ENCODE peak calls at places on chromosome 9, in ten cellular contexts. O is transverse colon, E is Panc1, P is GM12878, N is spleen, Q is K562, T is HCT116, L is suprapubic skin, G is esophagus muscularis mucosa, U is SK-N-SH. V is an unnamed sample.

GRCh38 chr9:96293481-96293880 is 8.5 kb downstream of the HSD17B3 start:
- DNase-seq in O (no peak), E (no peak), P (no peak), N (no peak), Q (no peak), T (peak), L (no peak), G (no peak), U (no peak), V (no peak)

GRCh38 chr9:104386020-104386419 is 118.0 kb upstream of the OR13F1 start:
- DNase-seq in O (no peak), E (no peak), P (no peak), N (no peak), Q (no peak), T (no peak), L (no peak), G (no peak), U (no peak), V (no peak)

GRCh38 chr9:69137311-69137710 is 36.8 kb upstream of the TJP2 start:
- DNase-seq in O (no peak), E (no peak), P (no peak), N (no peak), Q (no peak), T (no peak), L (no peak), G (no peak), U (no peak), V (no peak)

GRCh38 chr9:96417610-96418073 is 528 bp downstream of the ZNF367 start:
- DNase-seq in O (peak), E (no peak), P (no peak), N (peak), Q (no peak), T (no peak), L (peak), G (no peak), U (peak), V (no peak)

GRCh38 chr9:114006931-114007691 is 71.0 kb downstream of the AMBP start:
- DNase-seq in O (no peak), E (no peak), P (no peak), N (peak), Q (no peak), T (no peak), L (peak), G (peak), U (no peak), V (peak)

GRCh38 chr9:108654566-108654965 is 201.2 kb downstream of the ACTL7B start:
- DNase-seq in O (no peak), E (no peak), P (no peak), N (no peak), Q (no peak), T (no peak), L (no peak), G (no peak), U (no peak), V (no peak)

GRCh38 chr9:6634441-6634840 is 11.1 kb downstream of the GLDC start:
- DNase-seq in O (no peak), E (no peak), P (no peak), N (no peak), Q (no peak), T (no peak), L (no peak), G (no peak), U (no peak), V (no peak)

GRCh38 chr9:75962186-75963036 is 71.9 kb downstream of the PCSK5 start:
- DNase-seq in O (no peak), E (no peak), P (no peak), N (no peak), Q (no peak), T (no peak), L (no peak), G (no peak), U (no peak), V (peak)

GRCh38 chr9:1977026-1977425 is 38.1 kb upstream of the SMARCA2 start:
- DNase-seq in O (no peak), E (no peak), P (no peak), N (no peak), Q (no peak), T (no peak), L (no peak), G (peak), U (no peak), V (no peak)

GRCh38 chr9:4144869-4145268 is 155.0 kb downstream of the GLIS3 start:
- DNase-seq in O (no peak), E (no peak), P (no peak), N (no peak), Q (no peak), T (no peak), L (no peak), G (peak), U (no peak), V (no peak)

DNA sequence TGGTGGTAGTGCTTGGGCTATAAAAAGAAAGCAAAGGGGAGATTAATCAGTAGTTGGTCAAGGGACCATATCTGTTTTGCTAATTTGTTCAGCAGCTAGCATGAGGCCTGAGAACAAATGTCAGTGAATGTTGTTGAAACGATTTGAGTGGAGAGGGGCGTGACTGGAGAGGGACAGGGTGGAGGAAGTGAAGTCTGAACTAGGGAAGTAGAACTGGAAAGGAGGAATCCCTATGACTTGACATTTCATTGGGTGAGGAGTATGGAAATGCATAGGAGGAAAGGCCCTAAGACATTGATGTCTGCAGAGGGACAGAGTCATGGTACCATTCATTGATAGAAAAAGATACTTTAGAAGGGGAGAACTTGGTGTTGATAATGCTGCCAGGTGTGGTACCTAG is 19.7 kb downstream of the TLE4 start:
- DNase-seq in O (no peak), E (no peak), P (no peak), N (no peak), Q (no peak), T (no peak), L (no peak), G (no peak), U (no peak), V (no peak)
- H3K4me3 ChIP-seq in O (no peak), E (no peak), P (no peak), N (no peak), Q (no peak), T (no peak), L (no peak), G (no peak), U (no peak), V (no peak)

DNA sequence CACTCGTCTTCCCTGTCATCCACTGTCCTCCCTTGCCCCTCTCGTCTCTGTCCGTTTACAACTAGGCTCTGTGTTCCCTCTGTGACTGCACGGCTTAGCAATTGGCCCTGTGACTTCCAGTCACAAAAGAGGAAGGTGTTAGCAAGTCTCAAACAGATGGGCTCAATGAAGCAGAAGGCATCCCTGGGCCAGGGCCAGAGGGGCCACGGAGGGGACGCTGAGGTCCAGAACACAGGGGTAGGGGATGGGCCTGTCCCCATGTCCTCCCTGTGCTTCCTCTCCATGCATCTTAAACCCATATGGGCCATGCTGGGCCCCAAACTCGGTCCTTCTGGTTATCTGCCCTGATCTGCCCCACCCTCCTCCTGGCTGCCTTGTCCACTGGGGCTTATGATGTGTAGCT is at the start of gene CD72:
- DNase-seq in O (peak), E (no peak), P (no peak), N (peak), Q (peak), T (no peak), L (peak), G (no peak), U (no peak), V (no peak)
- TF ChIP-seq POLR2AphosphoS5 in O (no peak), E (no peak), P (peak), N (peak), Q (no peak), T (no peak), L (no peak), G (no peak), U (no peak), V (no peak)

DNA sequence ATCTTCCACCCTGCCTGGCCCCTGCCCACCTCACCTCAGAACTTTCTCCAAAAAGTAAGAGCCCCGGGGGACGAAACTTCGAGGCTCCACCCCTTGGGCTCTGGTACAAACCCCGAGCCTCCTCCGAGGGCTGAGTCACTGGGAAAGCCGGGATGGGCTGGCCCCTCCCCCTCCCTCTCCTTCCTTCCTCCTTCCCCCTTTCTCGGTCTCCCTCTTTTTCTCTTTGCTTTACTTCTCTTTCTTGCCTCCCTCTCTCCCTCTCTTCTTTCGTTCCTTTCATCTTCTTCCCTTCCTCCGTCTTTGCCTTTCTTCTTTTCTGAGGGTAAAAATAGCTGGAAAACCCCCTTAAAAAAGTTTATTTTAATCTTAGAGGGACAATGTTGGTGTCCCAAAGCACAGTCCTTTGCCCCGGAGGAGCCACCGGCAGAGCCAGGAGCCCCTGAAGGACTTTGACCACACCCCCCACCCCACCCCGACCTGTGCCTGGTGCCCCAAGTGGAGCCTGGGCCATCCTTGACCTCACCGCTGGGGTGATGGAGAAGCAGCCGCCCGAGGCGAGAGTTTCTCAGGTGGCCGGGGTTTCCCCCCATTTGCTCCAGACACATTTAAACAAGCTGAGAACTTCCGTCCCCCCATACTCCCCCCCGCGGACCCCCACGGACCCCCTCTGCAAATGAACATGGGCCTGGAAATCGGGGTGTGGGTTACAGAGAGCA is 5.7 kb upstream of the NOTCH1 start:
- DNase-seq in O (peak), E (no peak), P (no peak), N (no peak), Q (peak), T (no peak), L (peak), G (no peak), U (no peak), V (peak)
- H3K4me3 ChIP-seq in O (no peak), E (no peak), P (peak), N (no peak), Q (no peak), T (peak), L (peak), G (peak), U (no peak), V (no peak)

DNA sequence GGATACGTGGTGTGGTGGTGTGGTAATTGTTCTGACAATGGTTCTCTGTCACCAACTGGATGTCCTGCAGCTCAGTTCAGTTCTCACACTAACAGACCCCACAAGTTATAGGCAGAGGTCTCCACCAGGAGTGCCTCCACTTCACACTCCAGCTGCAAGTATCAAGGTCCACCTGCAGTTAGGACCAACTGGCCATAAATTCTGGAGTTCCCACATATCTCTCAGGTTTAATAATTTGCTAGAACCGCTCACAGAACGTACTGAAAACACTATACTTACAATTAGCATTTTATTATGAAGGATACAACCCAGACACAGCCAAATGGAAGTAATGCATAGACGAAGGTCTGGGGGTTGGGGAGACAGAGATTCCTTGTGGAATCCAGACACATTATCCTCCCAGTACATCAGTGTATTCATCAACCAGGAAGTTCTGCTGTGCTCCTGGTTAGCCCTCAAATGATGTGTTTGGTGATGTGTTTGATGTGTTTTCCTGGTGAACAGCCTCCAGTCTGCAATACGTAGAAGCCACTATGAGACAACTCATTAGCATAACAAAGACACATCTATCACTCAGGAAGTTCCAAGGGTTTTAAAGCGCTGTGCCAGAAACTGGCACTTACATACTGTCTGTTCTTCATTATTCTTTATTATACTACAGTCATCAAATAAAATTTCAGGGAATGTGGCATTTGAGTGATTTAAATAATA is 25.4 kb downstream of the OGN start:
- DNase-seq in O (no peak), E (no peak), P (no peak), N (no peak), Q (no peak), T (no peak), L (no peak), G (no peak), U (no peak), V (no peak)
- TF ChIP-seq POLR2AphosphoS5 in O (no peak), E (no peak), P (no peak), N (no peak), Q (no peak), T (no peak), L (no peak), G (no peak), U (no peak), V (no peak)

GRCh38 chr9:78557540-78557939 is 260.6 kb downstream of the PSAT1 start:
- DNase-seq in O (no peak), E (no peak), P (no peak), N (no peak), Q (no peak), T (no peak), L (no peak), G (no peak), U (no peak), V (no peak)
- H3K4me3 ChIP-seq in O (no peak), E (no peak), P (no peak), N (no peak), Q (no peak), T (no peak), L (no peak), G (no peak), U (no peak), V (no peak)

DNA sequence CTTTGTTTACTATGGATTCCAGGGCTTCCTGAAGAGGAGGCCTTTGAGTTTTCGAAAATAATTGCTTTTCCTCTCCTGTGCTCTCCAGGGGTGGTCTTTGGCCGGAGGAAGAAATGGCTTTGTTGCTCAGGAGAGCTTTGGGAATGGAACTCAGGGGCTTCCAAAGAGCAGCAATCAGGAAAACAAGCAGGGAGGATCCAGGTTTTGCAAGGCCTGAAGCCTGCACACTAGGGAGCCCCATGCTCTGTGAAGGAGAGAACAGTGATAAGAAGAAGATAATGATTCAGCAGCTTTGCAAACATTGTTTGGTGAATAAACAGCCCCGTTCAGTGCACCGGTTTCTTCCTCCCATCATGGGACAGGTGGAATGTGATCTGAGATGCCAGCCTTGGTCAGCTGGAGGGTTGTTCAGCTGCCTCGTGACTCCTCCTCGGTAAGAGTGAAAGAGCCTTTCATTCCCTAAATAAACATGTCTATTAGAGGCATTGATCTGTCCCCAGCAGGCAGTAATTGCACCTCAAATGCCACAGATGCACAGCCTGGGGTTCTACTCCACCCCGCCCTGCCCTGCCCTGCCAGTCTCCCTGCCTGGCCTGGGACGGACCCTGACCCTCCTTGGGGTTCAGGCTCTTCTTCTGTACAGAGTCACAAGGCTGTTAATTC is 11.5 kb upstream of the ALDH1B1 start:
- DNase-seq in O (no peak), E (no peak), P (no peak), N (no peak), Q (peak), T (no peak), L (peak), G (no peak), U (no peak), V (peak)
- TF ChIP-seq POLR2AphosphoS5 in O (no peak), E (no peak), P (no peak), N (no peak), Q (no peak), T (no peak), L (no peak), G (no peak), U (no peak), V (no peak)

GRCh38 chr9:133974631-133975341 is 17.3 kb downstream of the VAV2 start:
- DNase-seq in O (no peak), E (no peak), P (no peak), N (peak), Q (no peak), T (no peak), L (no peak), G (no peak), U (peak), V (no peak)

GRCh38 chr9:133972041-133972970 is 19.8 kb downstream of the VAV2 start:
- DNase-seq in O (peak), E (no peak), P (no peak), N (peak), Q (no peak), T (no peak), L (no peak), G (no peak), U (no peak), V (no peak)

GRCh38 chr9:133973111-133973790 is 18.9 kb downstream of the VAV2 start:
- DNase-seq in O (peak), E (no peak), P (no peak), N (peak), Q (no peak), T (no peak), L (no peak), G (no peak), U (no peak), V (no peak)

GRCh38 chr9:133975511-133975910 is 16.6 kb downstream of the VAV2 start:
- DNase-seq in O (no peak), E (no peak), P (no peak), N (peak), Q (no peak), T (no peak), L (no peak), G (no peak), U (no peak), V (no peak)

GRCh38 chr9:133973791-133974630 is 18.1 kb downstream of the VAV2 start:
- DNase-seq in O (peak), E (no peak), P (no peak), N (peak), Q (no peak), T (no peak), L (no peak), G (no peak), U (peak), V (no peak)
- H3K4me3 ChIP-seq in O (no peak), E (no peak), P (no peak), N (no peak), Q (no peak), T (no peak), L (no peak), G (no peak), U (no peak), V (no peak)

DNA sequence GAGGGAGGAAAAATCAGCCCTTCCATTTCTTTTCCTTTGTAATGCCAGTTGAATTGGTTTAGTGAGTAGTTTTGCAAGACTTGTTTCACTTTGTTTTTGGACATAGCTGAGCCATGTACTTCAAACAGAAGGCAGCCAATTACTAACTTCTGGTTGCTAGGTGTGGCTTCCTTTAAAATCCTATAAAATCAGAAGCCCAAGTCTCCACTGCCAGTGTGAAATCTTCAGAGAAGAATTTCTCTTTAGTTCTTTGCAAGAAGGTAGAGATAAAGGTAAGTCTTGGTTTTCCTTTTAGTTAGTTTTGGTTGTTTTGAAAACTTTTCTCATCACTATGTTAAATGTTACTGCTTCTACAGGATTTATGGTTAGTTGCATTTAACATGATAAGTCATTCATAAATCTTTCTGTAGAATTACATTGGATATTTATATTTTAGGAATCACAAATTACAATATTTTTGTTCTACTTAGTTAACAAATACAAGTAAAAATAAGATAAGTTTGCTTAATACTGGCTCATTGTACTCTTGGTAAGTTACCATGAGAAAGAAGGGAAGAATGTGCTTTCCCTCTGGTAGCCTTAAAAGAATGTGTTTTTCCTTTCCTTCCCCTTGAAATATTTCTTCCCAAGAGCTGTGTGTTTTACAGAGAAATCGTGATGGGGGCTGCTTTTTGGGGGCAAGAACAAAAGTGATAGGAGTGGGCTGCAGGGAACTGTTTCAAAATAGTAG is at the start of gene ANXA1:
- DNase-seq in O (no peak), E (no peak), P (no peak), N (no peak), Q (peak), T (peak), L (no peak), G (no peak), U (no peak), V (no peak)
- TF ChIP-seq POLR2AphosphoS5 in O (peak), E (no peak), P (no peak), N (no peak), Q (peak), T (peak), L (peak), G (peak), U (peak), V (peak)

DNA sequence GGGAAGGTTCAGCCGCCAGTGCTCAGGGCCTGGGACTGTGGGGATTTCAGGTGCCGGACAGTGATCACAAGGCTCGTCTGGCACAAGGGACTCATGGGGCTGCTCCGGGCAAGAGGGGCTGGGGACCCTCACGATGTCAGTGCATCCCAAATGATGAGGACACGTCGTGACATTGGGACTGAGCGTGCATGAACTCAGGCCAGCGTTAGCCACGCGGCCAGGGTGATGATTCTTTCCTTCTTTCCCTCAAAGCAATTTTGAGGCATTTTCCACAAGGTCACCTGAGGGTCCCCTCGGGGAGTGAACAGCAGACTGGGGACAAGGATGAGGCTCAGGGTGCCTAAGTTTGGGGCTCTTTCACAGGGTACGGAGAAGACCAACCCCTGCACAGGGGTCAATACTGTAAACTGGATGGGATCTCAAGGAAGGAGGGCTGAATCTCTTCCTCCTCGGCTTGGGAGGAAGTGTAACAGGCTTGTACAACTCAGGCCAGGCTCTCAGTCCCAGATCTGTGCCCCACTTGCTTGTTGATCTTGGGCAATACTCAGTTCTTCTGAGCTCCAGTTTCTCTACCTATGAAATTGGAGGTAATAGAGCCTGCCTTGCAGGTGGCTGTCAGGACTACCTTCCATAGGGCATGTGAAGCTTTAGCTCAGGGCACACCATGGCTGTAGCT is 78.5 kb downstream of the PRRT1B start:
- DNase-seq in O (no peak), E (no peak), P (no peak), N (peak), Q (no peak), T (no peak), L (no peak), G (no peak), U (no peak), V (no peak)
- H3K4me3 ChIP-seq in O (no peak), E (no peak), P (no peak), N (no peak), Q (no peak), T (no peak), L (no peak), G (no peak), U (no peak), V (no peak)

V was measured in breast epithelium.